ENCODE peak calls at places on chromosomes 4 and X, in four cellular contexts. M is hepatocyte, L is astrocyte, V is tibial artery. X is an unnamed sample.

GRCh38 chrX:397575-397974 is 10.9 kb upstream of the PPP2R3B start:
- DNase-seq in L (peak), M (peak), V (no peak), X (no peak)

GRCh38 chr4:41505161-41505653 is 32.8 kb upstream of the LIMCH1 start:
- DNase-seq in V (peak), L (peak), M (no peak), X (peak)

GRCh38 chrX:11254417-11255109 is 38.6 kb upstream of the AMELX start:
- DNase-seq in M (peak), V (no peak), L (no peak), X (no peak)

GRCh38 chrX:994780-995179 is 217.7 kb downstream of the CRLF2 start:
- DNase-seq in M (no peak), V (no peak), L (no peak), X (no peak)

GRCh38 chr4:148557793-148558192 is 115.6 kb upstream of the NR3C2 start:
- DNase-seq in L (no peak), M (no peak), V (no peak), X (no peak)

GRCh38 chr4:107183155-107183774 is 147.2 kb upstream of the DKK2 start:
- DNase-seq in V (no peak), L (peak), M (peak), X (no peak)

GRCh38 chr4:2925931-2926860 is 37.0 kb downstream of the NOP14 start:
- DNase-seq in L (no peak), M (no peak), V (peak), X (peak)

GRCh38 chrX:71637848-71638247 is 19.5 kb upstream of the CXCR3 start:
- DNase-seq in L (peak), M (no peak), V (no peak), X (no peak)

GRCh38 chr4:159267023-159267939 is 164.4 kb downstream of the RAPGEF2 start:
- DNase-seq in L (peak), V (no peak), M (no peak), X (no peak)

GRCh38 chrX:111634823-111635410 is 46.1 kb upstream of the ALG13 start:
- DNase-seq in L (no peak), M (no peak), V (no peak), X (no peak)

GRCh38 chr4:29553842-29554241 is 1166.3 kb upstream of the PCDH7 start:
- DNase-seq in M (no peak), L (peak), V (no peak), X (no peak)

DNA sequence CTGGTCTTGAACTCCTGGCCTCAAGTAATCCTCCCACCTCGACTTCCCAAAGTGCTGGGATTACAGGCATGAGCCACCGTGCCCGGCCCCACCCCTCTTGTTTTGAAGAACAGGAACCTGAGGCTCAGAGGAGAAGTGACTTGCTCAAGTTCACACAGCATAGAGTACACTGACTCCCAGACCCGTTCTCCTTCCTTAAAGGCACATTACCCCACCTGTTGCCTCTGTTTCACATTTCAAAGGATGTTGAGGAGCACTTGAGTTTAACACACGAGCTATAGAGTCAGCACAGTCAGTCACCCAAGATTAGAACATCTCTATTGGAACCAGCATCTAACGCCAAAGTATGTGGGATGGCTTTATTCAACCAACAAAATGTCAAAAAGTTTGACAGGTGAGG is 51.1 kb downstream of the RAI2 start:
- DNase-seq in V (no peak), M (no peak), L (no peak), X (no peak)
- H3K27ac ChIP-seq in V (no peak), M (no peak), L (no peak), X (no peak)

GRCh38 chr4:137359691-137360315 is 172.5 kb downstream of the PCDH18 start:
- DNase-seq in M (peak), V (no peak), L (no peak), X (no peak)

GRCh38 chr4:137367608-137368007 is 164.7 kb downstream of the PCDH18 start:
- DNase-seq in L (no peak), M (no peak), V (no peak), X (no peak)

GRCh38 chr4:137361756-137362470 is 170.4 kb downstream of the PCDH18 start:
- DNase-seq in L (peak), V (no peak), M (no peak), X (no peak)

GRCh38 chr4:137360701-137361213 is 171.5 kb downstream of the PCDH18 start:
- DNase-seq in M (no peak), L (no peak), V (no peak), X (no peak)

GRCh38 chr4:137363496-137363895 is 168.8 kb downstream of the PCDH18 start:
- DNase-seq in M (no peak), L (no peak), V (no peak), X (no peak)
- TF ChIP-seq CTCF in M (no peak), L (no peak), V (no peak), X (no peak)

DNA sequence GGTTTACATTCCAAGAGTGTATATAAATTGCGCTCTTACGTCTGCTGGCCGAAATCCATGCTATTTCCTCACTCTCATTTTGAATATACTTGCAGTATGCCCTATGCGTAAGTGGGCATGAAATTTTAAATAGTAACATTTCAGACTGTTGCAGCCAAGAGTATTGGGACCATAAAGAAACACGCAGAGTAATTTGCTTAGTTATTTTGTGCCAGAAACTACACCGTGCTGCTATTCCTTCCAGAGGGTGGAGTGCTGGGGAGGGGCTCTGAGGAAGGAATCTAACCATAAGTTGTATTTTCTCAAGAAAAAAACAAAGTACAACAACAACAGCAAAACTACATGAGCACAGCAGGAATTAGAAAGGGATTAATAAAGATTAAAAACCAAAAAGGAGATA is 479.9 kb downstream of the NLGN4X start:
- DNase-seq in V (no peak), L (no peak), M (peak), X (no peak)
- H3K27ac ChIP-seq in V (no peak), L (no peak), M (no peak), X (no peak)

GRCh38 chrX:45743081-45743533 is 542.4 kb upstream of the DIPK2B start:
- DNase-seq in L (peak), V (no peak), M (no peak), X (no peak)
- TF ChIP-seq CTCF in L (peak), V (no peak), M (peak), X (no peak)

GRCh38 chrX:128781506-128781905 is 729.3 kb upstream of the ACTRT1 start:
- DNase-seq in M (peak), V (no peak), L (no peak), X (no peak)
- H3K27ac ChIP-seq in M (no peak), V (no peak), L (no peak), X (no peak)

GRCh38 chr4:76949293-76950051 is at the start of gene SEPTIN11:
- DNase-seq in V (peak), M (peak), L (peak), X (peak)
- TF ChIP-seq CTCF in V (no peak), M (no peak), L (no peak), X (no peak)

GRCh38 chr4:124948976-124949597 is 236.6 kb upstream of the ANKRD50 start:
- DNase-seq in L (peak), V (no peak), M (no peak), X (no peak)
- H3K27ac ChIP-seq in L (no peak), V (no peak), M (no peak), X (no peak)